ENCODE peak calls at places on chromosomes 13 and 19, in eight cellular contexts. T is pancreas, S is neural progenitor cell, Y is GM23338, W is gastrocnemius medialis, X is IMR-90, Q is foreskin keratinocyte, N is stomach. K is an unnamed sample.

GRCh38 chr19:19356901-19357566 is 36.4 kb downstream of the MAU2 start:
- DNase-seq in N (no peak), X (no peak), W (no peak), Q (no peak), T (no peak), Y (no peak), S (no peak), K (no peak)

GRCh38 chr19:34332027-34332786 is 32.8 kb upstream of the GPI start:
- DNase-seq in S (no peak), X (peak; percentile 31), N (no peak), Q (no peak), W (no peak), Y (no peak), T (no peak), K (no peak)

GRCh38 chr19:31331536-31331935 is 17.7 kb downstream of the TSHZ3 start:
- DNase-seq in Y (no peak), X (no peak), Q (no peak), T (no peak), S (no peak), W (no peak), N (peak; percentile 10), K (no peak)

GRCh38 chr19:45323671-45324081 is 1.0 kb upstream of the CKM start:
- DNase-seq in W (peak; percentile 96), T (no peak), Q (no peak), N (peak; percentile 28), X (no peak), S (peak; percentile 56), Y (peak; percentile 75), K (no peak)

GRCh38 chr13:74557870-74558269 is 423.7 kb upstream of the KLF12 start:
- DNase-seq in Y (no peak), T (no peak), S (no peak), X (no peak), Q (no peak), W (no peak), N (no peak), K (no peak)

GRCh38 chr13:34748078-34748477 is 194.0 kb upstream of the NBEA start:
- DNase-seq in N (no peak), W (no peak), Q (no peak), Y (no peak), S (no peak), T (no peak), X (no peak), K (no peak)

GRCh38 chr13:108322206-108322824 is 52.8 kb downstream of the TNFSF13B start:
- DNase-seq in T (no peak), Q (peak; percentile 13), X (peak; percentile 52), W (no peak), N (no peak), Y (peak; percentile 70), S (peak; percentile 64), K (no peak)

GRCh38 chr19:45362291-45362690 is 8.1 kb downstream of the ERCC2 start:
- DNase-seq in S (no peak), Y (no peak), T (no peak), N (no peak), X (no peak), Q (no peak), W (no peak), K (no peak)

GRCh38 chr13:35165205-35165604 is 223.1 kb downstream of the NBEA start:
- DNase-seq in S (peak; percentile 38), Q (no peak), N (no peak), W (no peak), X (no peak), T (no peak), Y (peak; percentile 59), K (no peak)

GRCh38 chr19:29524912-29525870 is 603 bp upstream of the VSTM2B start:
- DNase-seq in T (peak; percentile 53), N (no peak), Y (peak; percentile 80), W (no peak), S (peak; percentile 66), X (no peak), Q (no peak), K (peak; percentile 49)

GRCh38 chr13:28530729-28531194 is 35.8 kb upstream of the FLT1 start:
- DNase-seq in X (no peak), T (no peak), W (no peak), S (no peak), N (no peak), Y (no peak), Q (no peak), K (no peak)
- TF ChIP-seq CTCF in X (peak; percentile 14), T (no peak), W (no peak), S (no peak), N (no peak), Y (no peak), Q (no peak), K (no peak)

GRCh38 chr13:32585625-32586021 is 629 bp upstream of the PDS5B start:
- DNase-seq in W (peak; percentile 17), S (peak; percentile 44), Y (peak; percentile 45), T (no peak), X (no peak), N (no peak), Q (no peak), K (peak; percentile 25)
- H3K27ac ChIP-seq in W (peak overlapping the region; percentile 88), S (no peak overlapping the region), Y (no peak overlapping the region), T (peak overlapping the region; percentile 93), X (no peak overlapping the region), N (no peak overlapping the region), Q (peak overlapping the region; percentile 14), K (peak overlapping the region; percentile 85)

GRCh38 chr13:53781941-53782340 is 753.3 kb downstream of the OLFM4 start:
- DNase-seq in T (no peak), N (no peak), X (no peak), W (no peak), S (peak; percentile 46), Y (peak; percentile 46), Q (no peak), K (no peak)
- TF ChIP-seq CTCF in T (no peak), N (no peak), X (no peak), W (no peak), S (no peak), Y (no peak), Q (no peak), K (no peak)

DNA sequence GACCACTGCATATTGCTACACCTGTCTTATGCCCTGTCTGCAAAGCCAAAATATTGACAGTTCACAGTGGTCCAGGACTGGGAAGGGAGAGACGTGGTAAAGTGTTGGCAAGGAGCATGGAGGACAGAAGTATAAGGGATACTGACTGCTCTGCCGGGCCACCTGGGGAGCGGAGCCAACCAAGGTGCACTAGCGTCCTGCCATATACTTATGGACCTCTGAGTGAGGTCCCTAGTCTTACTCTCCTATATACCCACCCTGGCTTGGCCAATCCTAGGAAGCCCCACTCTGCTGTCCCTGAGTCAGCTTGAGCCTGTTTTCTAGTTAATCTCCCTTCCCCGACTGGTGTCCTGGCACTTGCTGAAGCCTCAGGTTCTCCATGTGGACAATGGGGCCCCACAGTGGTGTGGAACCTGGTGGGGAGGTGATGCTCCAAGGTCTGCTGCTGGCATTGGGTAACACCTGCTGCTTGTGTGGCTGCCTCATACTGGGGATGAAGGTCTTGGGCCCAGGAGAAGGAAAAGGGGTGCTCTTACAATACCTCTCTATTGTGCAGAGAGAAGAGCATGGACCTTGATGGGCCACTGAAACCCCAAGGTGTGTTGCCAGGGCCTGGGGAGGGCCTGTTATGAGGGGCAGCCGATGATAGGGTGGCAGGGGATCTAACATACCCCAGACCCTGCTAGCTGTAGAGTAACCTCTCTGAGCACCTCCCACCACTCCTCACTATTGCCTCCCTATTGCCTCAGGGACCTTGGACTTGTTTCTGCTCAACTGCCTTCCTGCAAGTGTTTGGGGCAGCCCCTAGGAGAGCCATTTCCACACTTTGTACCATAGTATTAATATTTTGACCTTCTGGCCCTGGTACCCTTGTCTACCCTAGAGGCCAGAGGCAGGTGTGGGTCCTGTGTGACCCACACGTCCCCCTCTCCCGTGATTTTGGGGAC is 6.7 kb upstream of the TRIM28 start:
- DNase-seq in Q (no peak), Y (no peak), W (no peak), T (no peak), X (no peak), S (no peak), N (no peak), K (no peak)
- H3K27ac ChIP-seq in Q (no peak overlapping the region), Y (peak overlapping the region; percentile 93), W (no peak overlapping the region), T (no peak overlapping the region), X (no peak overlapping the region), S (no peak overlapping the region), N (no peak overlapping the region), K (no peak overlapping the region)

DNA sequence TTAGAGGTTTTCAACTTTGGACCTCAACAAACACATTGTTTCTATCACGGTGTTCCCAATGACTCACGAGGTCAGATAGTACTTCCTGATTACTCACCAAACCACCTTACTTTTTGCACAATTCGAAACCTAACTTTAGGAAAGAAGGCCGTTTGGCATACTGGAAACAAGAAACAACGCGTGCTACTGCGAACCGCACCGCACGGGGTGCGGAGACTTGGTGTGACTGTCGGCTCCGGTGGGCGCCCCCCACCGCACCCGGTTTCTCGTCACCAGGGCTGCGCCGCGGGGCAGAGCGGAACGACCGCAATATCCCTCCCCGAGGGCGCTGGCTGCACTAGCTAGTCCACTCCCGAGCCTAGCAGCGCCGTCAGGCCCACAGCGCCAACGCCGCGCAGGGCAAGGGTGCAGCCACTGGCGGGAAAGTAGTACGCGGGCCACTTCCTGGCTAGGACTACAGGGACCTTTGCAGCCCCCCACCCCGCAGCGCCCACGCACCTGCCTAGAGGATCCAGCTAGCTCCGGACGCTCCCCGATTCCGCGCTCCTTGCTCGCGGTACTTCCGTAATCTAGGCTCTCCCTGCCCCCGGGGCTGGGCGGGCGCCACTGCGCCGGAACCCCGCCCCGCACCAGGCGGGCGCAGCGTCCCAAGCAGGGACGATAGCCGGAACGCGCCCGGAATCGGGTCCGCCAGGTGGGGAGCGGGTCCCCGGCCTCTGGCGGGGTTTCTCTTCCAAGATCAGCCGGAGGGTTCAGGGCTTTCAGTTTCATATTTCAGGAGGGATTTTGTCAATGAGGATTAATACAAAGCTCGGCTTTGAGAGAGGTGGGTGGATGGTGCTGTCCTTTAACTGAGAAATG is at the start of gene PARP4:
- DNase-seq in Q (peak; percentile 85), W (peak; percentile 50), Y (peak; percentile 91), T (peak; percentile 88), N (peak; percentile 81), S (peak; percentile 85), X (peak; percentile 85), K (peak; percentile 87)
- TF ChIP-seq CTCF in Q (no peak), W (no peak), Y (no peak), T (no peak), N (no peak), S (peak; percentile 19), X (peak; percentile 7), K (no peak)

GRCh38 chr13:31862828-31863227 is 123.5 kb downstream of the RXFP2 start:
- DNase-seq in S (no peak), Y (no peak), Q (no peak), X (no peak), N (no peak), W (no peak), T (no peak), K (no peak)

GRCh38 chr13:31864307-31864706 is 125.0 kb downstream of the RXFP2 start:
- DNase-seq in T (no peak), Q (no peak), X (no peak), S (no peak), Y (no peak), W (no peak), N (no peak), K (no peak)

GRCh38 chr13:31859546-31859945 is 120.2 kb downstream of the RXFP2 start:
- DNase-seq in Q (no peak), S (no peak), W (no peak), X (no peak), T (no peak), N (no peak), Y (no peak), K (no peak)

GRCh38 chr13:31860002-31860401 is 120.7 kb downstream of the RXFP2 start:
- DNase-seq in N (no peak), S (no peak), Y (no peak), W (no peak), T (no peak), Q (no peak), X (no peak), K (peak; percentile 46)
- H3K27ac ChIP-seq in N (peak overlapping the region; percentile 50), S (no peak overlapping the region), Y (no peak overlapping the region), W (peak overlapping the region; percentile 7), T (no peak overlapping the region), Q (no peak overlapping the region), X (no peak overlapping the region), K (peak overlapping the region; percentile 18)